ENCODE peak calls at places on chromosomes 12 and 14, in five cellular contexts. F is stimulated activated CD4-positive, alpha-beta T cell treated with anti-CD3 and anti-CD28 coated beads, TNF-alpha, amount 100 ng/mL, for 48 hours; V is NCI-H1694 treated with DMSO at 0.1 percent for 48 hours; C is NCI-H1417 treated with DMSO at 0.1 percent for 48 hours; T is Daoy. R is an unnamed sample.

GRCh38 chr12:132071837-132072384 is 72.2 kb downstream of the DDX51 start:
- DNase-seq in F (no peak), C (no peak), V (no peak), T (no peak), R (no peak)

GRCh38 chr12:42779186-42779859 is 189.8 kb upstream of the PRICKLE1 start:
- DNase-seq in V (peak), C (no peak), T (no peak), F (no peak), R (no peak)

GRCh38 chr12:119783787-119784186 is 93.3 kb downstream of the CIT start:
- DNase-seq in V (no peak), T (no peak), F (no peak), C (no peak), R (no peak)

GRCh38 chr14:55077691-55078151 is 26.3 kb downstream of the MAPK1IP1L start:
- DNase-seq in F (no peak), C (no peak), T (peak), V (no peak), R (no peak)

GRCh38 chr12:131477613-131478012 is 233.3 kb upstream of the SFSWAP start:
- DNase-seq in T (no peak), F (no peak), C (no peak), V (no peak), R (no peak)

GRCh38 chr12:60415361-60415760 is 819.5 kb downstream of the SLC16A7 start:
- DNase-seq in C (no peak), F (no peak), V (no peak), T (no peak), R (no peak)

GRCh38 chr12:120321382-120322202 is 6.0 kb downstream of the PLA2G1B start:
- DNase-seq in V (no peak), F (no peak), C (no peak), T (no peak), R (no peak)

GRCh38 chr12:90024261-90024660 is 315.6 kb upstream of the ATP2B1 start:
- DNase-seq in F (no peak), V (no peak), T (no peak), C (no peak), R (no peak)

GRCh38 chr12:68356060-68356748 is 24.0 kb upstream of the MDM1 start:
- DNase-seq in C (no peak), T (no peak), V (no peak), F (no peak), R (no peak)

GRCh38 chr12:40697566-40698257 is 5.5 kb downstream of the CNTN1 start:
- DNase-seq in V (peak), T (no peak), C (peak), F (no peak), R (no peak)

GRCh38 chr12:95701275-95701674 is 89.3 kb downstream of the NTN4 start:
- DNase-seq in T (peak), C (no peak), V (no peak), F (no peak), R (no peak)

R was measured in foreskin melanocyte.